ENCODE peak calls at places on chromosomes 6 and 20, in four cellular contexts. One of them, this sample, is unnamed.
A peak's percentile ranks its signal among the peaks of the same experiment; 100 is the strongest.

GRCh38 chr6:44062771-44063560 is 64.3 kb downstream of the MRPL14 start:
- DNase-seq in astrocyte of the spinal cord: no peak
- DNase-seq in OCI-M1: no peak
- DNase-seq in NCI-H2029: no peak
- DNase-seq in this sample: no peak

GRCh38 chr6:88349511-88349910 is 183.4 kb upstream of the CNR1 start:
- DNase-seq in astrocyte of the spinal cord: peak; percentile 53
- DNase-seq in OCI-M1: no peak
- DNase-seq in NCI-H2029: no peak
- DNase-seq in this sample: no peak

GRCh38 chr20:59831024-59831900 is 102.2 kb downstream of the SYCP2 start:
- DNase-seq in NCI-H2029: peak; percentile 49
- DNase-seq in astrocyte of the spinal cord: no peak
- DNase-seq in OCI-M1: no peak
- DNase-seq in this sample: no peak

GRCh38 chr6:2817778-2818443 is 23.8 kb downstream of the SERPINB1 start:
- DNase-seq in OCI-M1: no peak
- DNase-seq in NCI-H2029: no peak
- DNase-seq in astrocyte of the spinal cord: peak; percentile 59
- DNase-seq in this sample: peak; percentile 20

GRCh38 chr6:117072134-117072533 is 193.2 kb upstream of the VGLL2 start:
- DNase-seq in astrocyte of the spinal cord: no peak
- DNase-seq in OCI-M1: no peak
- DNase-seq in NCI-H2029: peak; percentile 99
- DNase-seq in this sample: no peak

GRCh38 chr20:64104667-64105451 is 2.5 kb downstream of the NPBWR2 start:
- DNase-seq in astrocyte of the spinal cord: no peak
- DNase-seq in OCI-M1: no peak
- DNase-seq in NCI-H2029: no peak
- DNase-seq in this sample: no peak

GRCh38 chr6:55941713-55942112 is 66.3 kb upstream of the BMP5 start:
- DNase-seq in NCI-H2029: no peak
- DNase-seq in astrocyte of the spinal cord: peak; percentile 43
- DNase-seq in OCI-M1: peak; percentile 38
- DNase-seq in this sample: no peak

GRCh38 chr6:112939543-112939942 is 592.4 kb downstream of the RFPL4B start:
- DNase-seq in OCI-M1: no peak
- DNase-seq in NCI-H2029: peak; percentile 9
- DNase-seq in astrocyte of the spinal cord: no peak
- DNase-seq in this sample: no peak

GRCh38 chr20:50312682-50313187 is 122.1 kb downstream of the CEBPB start:
- DNase-seq in OCI-M1: no peak
- DNase-seq in NCI-H2029: no peak
- DNase-seq in astrocyte of the spinal cord: peak; percentile 67
- DNase-seq in this sample: no peak

GRCh38 chr20:3209023-3209945 is at the start of gene ITPA:
- DNase-seq in OCI-M1: peak; percentile 80
- DNase-seq in NCI-H2029: peak; percentile 7
- DNase-seq in astrocyte of the spinal cord: peak; percentile 33
- DNase-seq in this sample: no peak

GRCh38 chr6:36595168-36595818 is 1.1 kb downstream of the SRSF3 start:
- DNase-seq in OCI-M1: peak; percentile 74
- DNase-seq in astrocyte of the spinal cord: peak; percentile 59
- DNase-seq in NCI-H2029: peak; percentile 35
- DNase-seq in this sample: no peak

GRCh38 chr20:37992802-37993538 is 40.3 kb downstream of the TTI1 start:
- DNase-seq in OCI-M1: peak; percentile 77
- DNase-seq in astrocyte of the spinal cord: peak; percentile 81
- DNase-seq in NCI-H2029: peak; percentile 12
- DNase-seq in this sample: peak; percentile 81

GRCh38 chr6:109165392-109165964 is 70.2 kb downstream of the CEP57L1 start:
- DNase-seq in astrocyte of the spinal cord: peak; percentile 65
- DNase-seq in NCI-H2029: peak; percentile 92
- DNase-seq in OCI-M1: peak; percentile 54
- DNase-seq in this sample: peak; percentile 39

GRCh38 chr6:14121936-14122344 is 4.4 kb downstream of the CD83 start:
- DNase-seq in astrocyte of the spinal cord: no peak
- DNase-seq in NCI-H2029: no peak
- DNase-seq in OCI-M1: peak; percentile 72
- DNase-seq in this sample: no peak

GRCh38 chr20:63536997-63537524 is at the start of gene PTK6:
- DNase-seq in NCI-H2029: no peak
- DNase-seq in astrocyte of the spinal cord: no peak
- DNase-seq in OCI-M1: no peak
- DNase-seq in this sample: no peak

GRCh38 chr6:33312361-33313104 is 1.3 kb downstream of the TAPBP start:
- DNase-seq in OCI-M1: peak; percentile 72
- DNase-seq in NCI-H2029: peak; percentile 78
- DNase-seq in astrocyte of the spinal cord: peak; percentile 70
- DNase-seq in this sample: no peak

This sample was measured in fibroblast of the conjunctiva.